ENCODE peak calls at places on chromosome 10, in four cellular contexts. Q is nephron progenitor cell; D is activated naive CD4-positive, alpha-beta T cell; O is pons. F is an unnamed sample.

GRCh38 chr10:69508738-69509340 is 57.6 kb downstream of the TSPAN15 start:
- DNase-seq in D (no peak), O (no peak), Q (no peak), F (no peak)

GRCh38 chr10:454860-455259 is 234.6 kb downstream of the DIP2C start:
- DNase-seq in O (no peak), Q (no peak), D (no peak), F (no peak)

GRCh38 chr10:113554214-113554613 is 1.4 kb downstream of the HABP2 start:
- DNase-seq in D (no peak), O (no peak), Q (no peak), F (no peak)

GRCh38 chr10:18010050-18010449 is 58.3 kb downstream of the SLC39A12 start:
- DNase-seq in D (no peak), Q (no peak), O (no peak), F (no peak)

GRCh38 chr10:78290131-78290750 is 256.6 kb downstream of the RPS24 start:
- DNase-seq in D (no peak), O (no peak), Q (no peak), F (peak; percentile 43)

GRCh38 chr10:98361131-98361633 is 53.8 kb downstream of the PYROXD2 start:
- DNase-seq in Q (peak; percentile 50), O (peak; percentile 70), D (no peak), F (no peak)

GRCh38 chr10:108393111-108393510 is 1228.6 kb upstream of the SORCS1 start:
- DNase-seq in Q (no peak), D (no peak), O (no peak), F (no peak)

GRCh38 chr10:99945286-99945685 is 64.5 kb downstream of the DNMBP start:
- DNase-seq in Q (no peak), D (no peak), O (no peak), F (no peak)

GRCh38 chr10:104924101-104924795 is 283.2 kb downstream of the SORCS3 start:
- DNase-seq in D (no peak), Q (no peak), O (no peak), F (no peak)

GRCh38 chr10:119246862-119247549 is 39.6 kb downstream of the GRK5 start:
- DNase-seq in O (no peak), Q (no peak), D (no peak), F (no peak)

GRCh38 chr10:96673318-96674099 is 46.8 kb downstream of the PIK3AP1 start:
- DNase-seq in D (no peak), Q (peak; percentile 19), O (peak; percentile 76), F (no peak)

GRCh38 chr10:88288621-88289059 is 294.5 kb downstream of the RNLS start:
- DNase-seq in O (no peak), Q (no peak), D (no peak), F (no peak)

GRCh38 chr10:67622506-67622905 is 73.5 kb downstream of the CTNNA3 start:
- DNase-seq in O (no peak), D (no peak), Q (no peak), F (no peak)

GRCh38 chr10:75497997-75498797 is 66.8 kb downstream of the LRMDA start:
- DNase-seq in O (no peak), D (no peak), Q (no peak), F (no peak)

GRCh38 chr10:22325272-22325947 is 4.5 kb downstream of the BMI1 start:
- DNase-seq in Q (peak; percentile 86), O (no peak), D (peak; percentile 67), F (no peak)

GRCh38 chr10:22436526-22436892 is 91.2 kb downstream of the SPAG6 start:
- DNase-seq in Q (no peak), D (peak; percentile 59), O (no peak), F (no peak)

GRCh38 chr10:9028211-9028610 is 973.7 kb downstream of the GATA3 start:
- DNase-seq in Q (no peak), D (no peak), O (no peak), F (no peak)

GRCh38 chr10:53135213-53135896 is 362.8 kb upstream of the MBL2 start:
- DNase-seq in O (no peak), D (no peak), Q (no peak), F (no peak)

GRCh38 chr10:123349203-123349602 is 195.0 kb downstream of the BUB3 start:
- DNase-seq in O (no peak), Q (no peak), D (no peak), F (peak; percentile 23)

GRCh38 chr10:35896011-35896410 is 253.9 kb upstream of the FZD8 start:
- DNase-seq in O (no peak), Q (no peak), D (no peak), F (no peak)

GRCh38 chr10:70508912-70509366 is 30.4 kb downstream of the PALD1 start:
- DNase-seq in Q (no peak), O (peak; percentile 62), D (no peak), F (no peak)

GRCh38 chr10:20776384-20776783 is 120.7 kb downstream of the NEBL start:
- DNase-seq in D (no peak), O (no peak), Q (no peak), F (no peak)

GRCh38 chr10:3323865-3324498 is 151.4 kb upstream of the PITRM1 start:
- DNase-seq in O (peak; percentile 33), D (no peak), Q (no peak), F (no peak)

GRCh38 chr10:80133221-80133620 is 691 bp downstream of the PLAC9 start:
- DNase-seq in D (no peak), O (no peak), Q (no peak), F (peak; percentile 45)

GRCh38 chr10:111085690-111086353 is 9.0 kb downstream of the ADRA2A start:
- DNase-seq in O (no peak), Q (no peak), D (no peak), F (no peak)

GRCh38 chr10:117631276-117632151 is 89.0 kb downstream of the EMX2 start:
- DNase-seq in O (no peak), Q (no peak), D (no peak), F (peak; percentile 11)

GRCh38 chr10:27759483-27760281 is 14.1 kb upstream of the MKX start:
- DNase-seq in Q (no peak), D (no peak), O (no peak), F (no peak)

GRCh38 chr10:106311590-106311989 is 852.9 kb downstream of the SORCS1 start:
- DNase-seq in O (no peak), D (no peak), Q (no peak), F (no peak)

GRCh38 chr10:68046642-68047041 is 28.4 kb downstream of the HERC4 start:
- DNase-seq in O (no peak), Q (no peak), D (no peak), F (no peak)

GRCh38 chr10:130341325-130341724 is 205.1 kb downstream of the GLRX3 start:
- DNase-seq in D (no peak), O (peak; percentile 35), Q (peak; percentile 66), F (no peak)

GRCh38 chr10:116553378-116553980 is 7.7 kb downstream of the PNLIP start:
- DNase-seq in D (no peak), O (no peak), Q (no peak), F (no peak)